ENCODE peak calls at places on chromosome 12, in six cellular contexts. F is cardiac muscle cell, L is mucosa of descending colon, C is astrocyte of the spinal cord, W is adrenal gland, M is hepatocyte. A is an unnamed sample.

GRCh38 chr12:107092669-107093546 is 441 bp downstream of the CRY1 start:
- DNase-seq in F (peak), L (peak), C (no peak), W (peak), M (peak), A (peak)

GRCh38 chr12:67578976-67579661 is 69.4 kb upstream of the DYRK2 start:
- DNase-seq in F (no peak), L (no peak), C (no peak), W (no peak), M (no peak), A (no peak)

GRCh38 chr12:44873898-44874297 is 2.2 kb downstream of the NELL2 start:
- DNase-seq in F (peak), L (no peak), C (peak), W (no peak), M (peak), A (no peak)

GRCh38 chr12:29148958-29149690 is at the start of gene FAR2:
- DNase-seq in F (peak), L (peak), C (peak), W (peak), M (peak), A (peak)

GRCh38 chr12:4116251-4117111 is 157.1 kb upstream of the CCND2 start:
- DNase-seq in F (no peak), L (peak), C (peak), W (no peak), M (peak), A (no peak)

GRCh38 chr12:132474237-132474741 is 15.7 kb upstream of the FBRSL1 start:
- DNase-seq in F (no peak), L (no peak), C (no peak), W (no peak), M (no peak), A (peak)

GRCh38 chr12:94202245-94203180 is 54.1 kb downstream of the PLXNC1 start:
- DNase-seq in F (no peak), L (no peak), C (no peak), W (no peak), M (no peak), A (no peak)

GRCh38 chr12:47088021-47088944 is 8.5 kb upstream of the AMIGO2 start:
- DNase-seq in F (peak), L (no peak), C (no peak), W (no peak), M (peak), A (no peak)

GRCh38 chr12:97142737-97143450 is 235.8 kb downstream of the NEDD1 start:
- DNase-seq in F (peak), L (no peak), C (peak), W (no peak), M (no peak), A (no peak)

GRCh38 chr12:47768323-47768811 is 4.7 kb upstream of the SLC48A1 start:
- DNase-seq in F (no peak), L (no peak), C (no peak), W (no peak), M (no peak), A (no peak)

GRCh38 chr12:54891717-54892478 is 37.6 kb downstream of the MUCL1 start:
- DNase-seq in F (no peak), L (peak), C (peak), W (no peak), M (peak), A (no peak)

GRCh38 chr12:122021193-122021821 is 377 bp upstream of the BCL7A start:
- DNase-seq in F (peak), L (no peak), C (no peak), W (peak), M (peak), A (no peak)

GRCh38 chr12:26338574-26339572 is 143.5 kb downstream of the SSPN start:
- DNase-seq in F (no peak), L (no peak), C (peak), W (no peak), M (no peak), A (no peak)

GRCh38 chr12:122063691-122064033 is 14.9 kb upstream of the MLXIP start:
- DNase-seq in F (no peak), L (no peak), C (no peak), W (no peak), M (no peak), A (no peak)

GRCh38 chr12:11830298-11830937 is 180.9 kb downstream of the ETV6 start:
- DNase-seq in F (no peak), L (no peak), C (no peak), W (no peak), M (no peak), A (no peak)

GRCh38 chr12:113194971-113195391 is 9.5 kb downstream of the RITA1 start:
- DNase-seq in F (no peak), L (no peak), C (peak), W (no peak), M (no peak), A (peak)

GRCh38 chr12:124730455-124730932 is 133.2 kb downstream of the SCARB1 start:
- DNase-seq in F (peak), L (no peak), C (peak), W (no peak), M (peak), A (no peak)

GRCh38 chr12:32975122-32975521 is 78.5 kb upstream of the PKP2 start:
- DNase-seq in F (no peak), L (no peak), C (no peak), W (no peak), M (no peak), A (no peak)

GRCh38 chr12:27521066-27521465 is 2.9 kb upstream of the PPFIBP1 start:
- DNase-seq in F (no peak), L (peak), C (no peak), W (no peak), M (no peak), A (peak)

GRCh38 chr12:95802482-95803264 is 12.1 kb upstream of the NTN4 start:
- DNase-seq in F (no peak), L (peak), C (peak), W (no peak), M (peak), A (no peak)

GRCh38 chr12:8667280-8667679 is 4.7 kb upstream of the MFAP5 start:
- DNase-seq in F (no peak), L (no peak), C (no peak), W (no peak), M (no peak), A (no peak)

GRCh38 chr12:12032260-12032761 is 38.4 kb upstream of the BCL2L14 start:
- DNase-seq in F (no peak), L (peak), C (no peak), W (no peak), M (no peak), A (no peak)

GRCh38 chr12:51070004-51070403 is 13.4 kb downstream of the CSRNP2 start:
- DNase-seq in F (no peak), L (no peak), C (no peak), W (no peak), M (peak), A (no peak)

GRCh38 chr12:113462117-113462774 is 9.4 kb downstream of the LHX5 start:
- DNase-seq in F (peak), L (peak), C (peak), W (peak), M (peak), A (peak)

GRCh38 chr12:38880288-38880687 is 25.1 kb downstream of the CPNE8 start:
- DNase-seq in F (no peak), L (no peak), C (no peak), W (no peak), M (peak), A (no peak)

GRCh38 chr12:49683604-49684309 is 23.4 kb downstream of the FMNL3 start:
- DNase-seq in F (peak), L (no peak), C (no peak), W (no peak), M (no peak), A (no peak)

GRCh38 chr12:47741340-47741703 is 16.0 kb upstream of the ENDOU start:
- DNase-seq in F (peak), L (peak), C (peak), W (peak), M (peak), A (peak)

GRCh38 chr12:48973531-48973930 is 2.0 kb upstream of the WNT10B start:
- DNase-seq in F (no peak), L (no peak), C (no peak), W (no peak), M (no peak), A (peak)

GRCh38 chr12:4421590-4422031 is 24.0 kb downstream of the FGF6 start:
- DNase-seq in F (peak), L (peak), C (peak), W (no peak), M (peak), A (peak)

GRCh38 chr12:24499151-24500146 is 449.5 kb downstream of the BCAT1 start:
- DNase-seq in F (no peak), L (no peak), C (peak), W (no peak), M (peak), A (no peak)

GRCh38 chr12:96361074-96361473 is 39.2 kb downstream of the CDK17 start:
- DNase-seq in F (no peak), L (no peak), C (no peak), W (no peak), M (no peak), A (no peak)

GRCh38 chr12:21939435-21939834 is 1.8 kb downstream of the ABCC9 start:
- DNase-seq in F (no peak), L (no peak), C (no peak), W (no peak), M (no peak), A (peak)
- H3K4me3 ChIP-seq in F (no peak), L (no peak), C (no peak), W (no peak), M (no peak), A (no peak)

DNA sequence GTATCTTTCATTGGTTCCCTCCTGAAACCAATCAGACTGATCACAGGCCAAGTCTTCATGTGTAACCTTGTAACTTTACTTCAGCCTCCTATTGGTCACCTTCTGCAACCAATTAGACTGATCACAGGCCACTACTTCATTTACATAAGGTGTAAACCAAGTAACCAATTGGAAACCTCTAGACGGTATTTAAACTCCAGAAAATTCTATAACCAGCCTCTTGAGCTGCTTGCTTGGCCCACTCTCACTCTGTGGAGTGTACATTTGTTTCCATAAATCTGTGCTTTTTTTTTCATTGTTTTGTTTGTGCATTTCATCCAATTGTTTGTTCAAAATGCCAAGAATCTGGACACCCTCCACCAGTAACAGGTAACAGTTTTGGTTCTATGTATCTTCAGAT is 47.5 kb downstream of the EIF2S3B start:
- DNase-seq in F (no peak), L (no peak), C (no peak), W (no peak), M (no peak), A (no peak)
- H3K4me3 ChIP-seq in F (no peak), L (no peak), C (no peak), W (no peak), M (no peak), A (no peak)

DNA sequence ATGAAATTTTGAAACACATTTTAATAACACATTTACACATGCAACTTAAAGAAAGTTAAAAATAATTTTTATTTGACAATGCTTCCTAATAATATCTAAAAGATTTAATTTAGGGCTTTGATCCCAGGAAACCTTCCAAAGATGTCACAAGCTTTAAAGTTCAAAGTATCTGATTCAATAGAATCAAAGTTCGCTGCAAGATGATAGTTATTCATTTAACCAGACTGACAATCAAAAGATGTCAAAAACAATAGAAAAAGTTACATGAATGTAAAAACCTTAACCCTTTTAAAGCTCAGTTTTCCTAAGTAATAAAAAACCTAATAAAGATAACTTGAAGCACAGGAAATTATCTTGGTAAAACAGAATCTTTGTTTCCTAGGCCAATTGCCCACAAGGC is 67.7 kb downstream of the SDR9C7 start:
- DNase-seq in F (no peak), L (no peak), C (no peak), W (no peak), M (no peak), A (no peak)
- H3K4me3 ChIP-seq in F (no peak), L (no peak), C (no peak), W (no peak), M (no peak), A (no peak)

GRCh38 chr12:110590059-110590458 is 6.9 kb upstream of the PPTC7 start:
- DNase-seq in F (no peak), L (no peak), C (no peak), W (no peak), M (no peak), A (no peak)
- H3K4me3 ChIP-seq in F (no peak), L (no peak), C (no peak), W (no peak), M (no peak), A (no peak)

GRCh38 chr12:79901506-79901905 is 33.4 kb downstream of the PPP1R12A start:
- DNase-seq in F (no peak), L (no peak), C (no peak), W (no peak), M (no peak), A (no peak)
- H3K4me3 ChIP-seq in F (no peak), L (no peak), C (no peak), W (no peak), M (no peak), A (no peak)

A was measured in H7.